ENCODE peak calls at places on chromosome 7, in four cellular contexts. S is tibial nerve, G is GM12878, P is lower leg skin. Y is an unnamed sample.

GRCh38 chr7:28862876-28863275 is 95.3 kb downstream of the TRIL start:
- DNase-seq in P (no peak), S (no peak), G (no peak), Y (no peak)

GRCh38 chr7:8389898-8390642 is 43.3 kb upstream of the NXPH1 start:
- DNase-seq in S (no peak), G (no peak), P (no peak), Y (no peak)

GRCh38 chr7:133550811-133551210 is 297.9 kb downstream of the EXOC4 start:
- DNase-seq in S (no peak), G (no peak), P (no peak), Y (no peak)

GRCh38 chr7:122813845-122814244 is 72.4 kb downstream of the CADPS2 start:
- DNase-seq in P (no peak), S (no peak), G (no peak), Y (no peak)

GRCh38 chr7:76357379-76358052 is 1.3 kb downstream of the YWHAG start:
- DNase-seq in P (no peak), S (no peak), G (no peak), Y (no peak)

GRCh38 chr7:33459340-33459751 is 330.0 kb downstream of the BBS9 start:
- DNase-seq in G (no peak), P (no peak), S (no peak), Y (no peak)

GRCh38 chr7:69932034-69932628 is 333.9 kb downstream of the AUTS2 start:
- DNase-seq in S (no peak), P (no peak), G (no peak), Y (no peak)

GRCh38 chr7:140672382-140673062 is at the start of gene ADCK2:
- DNase-seq in S (no peak), G (no peak), P (no peak), Y (no peak)

GRCh38 chr7:158167373-158167772 is 420.2 kb downstream of the PTPRN2 start:
- DNase-seq in G (no peak), S (no peak), P (no peak), Y (no peak)

GRCh38 chr7:142960955-142961512 is 1.1 kb downstream of the KEL start:
- DNase-seq in P (no peak), S (no peak), G (no peak), Y (no peak)
- TF ChIP-seq CTCF in P (no peak), S (no peak), G (peak), Y (no peak)

DNA sequence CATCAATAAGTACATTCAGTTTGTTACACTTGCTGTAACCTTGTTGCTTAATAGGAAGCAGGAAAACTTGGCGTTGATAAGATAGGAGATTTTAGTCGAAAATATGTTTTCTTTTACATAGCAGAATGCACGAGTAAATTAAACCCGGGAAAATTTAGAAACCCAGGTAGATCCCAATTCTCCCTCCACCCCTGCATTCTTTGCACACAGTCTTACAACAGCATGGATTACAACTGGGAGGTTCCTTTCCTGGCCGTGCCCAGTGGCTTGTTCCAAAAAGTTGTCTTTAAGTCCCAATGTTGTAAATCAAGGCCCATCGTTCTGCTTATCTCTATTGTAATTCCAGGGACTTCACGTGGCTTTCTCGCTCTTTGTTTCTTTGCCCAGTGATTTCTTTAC is 1.1 kb upstream of the DPY19L1 start:
- DNase-seq in P (no peak), S (no peak), G (no peak), Y (no peak)
- TF ChIP-seq CTCF in P (no peak), S (no peak), G (no peak), Y (no peak)

GRCh38 chr7:127158659-127159058 is 94.1 kb downstream of the GRM8 start:
- DNase-seq in P (no peak), S (no peak), G (no peak), Y (no peak)
- TF ChIP-seq CTCF in P (no peak), S (no peak), G (peak), Y (no peak)

GRCh38 chr7:139596626-139597025 is 73.1 kb downstream of the CLEC2L start:
- DNase-seq in S (no peak), P (peak), G (no peak), Y (no peak)
- TF ChIP-seq CTCF in S (no peak), P (no peak), G (no peak), Y (no peak)

GRCh38 chr7:100721505-100721812 is 1.2 kb downstream of the EPO start:
- DNase-seq in P (no peak), S (no peak), G (no peak), Y (no peak)

GRCh38 chr7:100720320-100720644 is at the start of gene EPO:
- DNase-seq in G (no peak), P (no peak), S (no peak), Y (no peak)

GRCh38 chr7:100722480-100723212 is 2.4 kb downstream of the EPO start:
- DNase-seq in P (no peak), G (no peak), S (no peak), Y (no peak)

GRCh38 chr7:100720645-100721504 is 607 bp downstream of the EPO start:
- DNase-seq in G (no peak), P (no peak), S (no peak), Y (no peak)

DNA sequence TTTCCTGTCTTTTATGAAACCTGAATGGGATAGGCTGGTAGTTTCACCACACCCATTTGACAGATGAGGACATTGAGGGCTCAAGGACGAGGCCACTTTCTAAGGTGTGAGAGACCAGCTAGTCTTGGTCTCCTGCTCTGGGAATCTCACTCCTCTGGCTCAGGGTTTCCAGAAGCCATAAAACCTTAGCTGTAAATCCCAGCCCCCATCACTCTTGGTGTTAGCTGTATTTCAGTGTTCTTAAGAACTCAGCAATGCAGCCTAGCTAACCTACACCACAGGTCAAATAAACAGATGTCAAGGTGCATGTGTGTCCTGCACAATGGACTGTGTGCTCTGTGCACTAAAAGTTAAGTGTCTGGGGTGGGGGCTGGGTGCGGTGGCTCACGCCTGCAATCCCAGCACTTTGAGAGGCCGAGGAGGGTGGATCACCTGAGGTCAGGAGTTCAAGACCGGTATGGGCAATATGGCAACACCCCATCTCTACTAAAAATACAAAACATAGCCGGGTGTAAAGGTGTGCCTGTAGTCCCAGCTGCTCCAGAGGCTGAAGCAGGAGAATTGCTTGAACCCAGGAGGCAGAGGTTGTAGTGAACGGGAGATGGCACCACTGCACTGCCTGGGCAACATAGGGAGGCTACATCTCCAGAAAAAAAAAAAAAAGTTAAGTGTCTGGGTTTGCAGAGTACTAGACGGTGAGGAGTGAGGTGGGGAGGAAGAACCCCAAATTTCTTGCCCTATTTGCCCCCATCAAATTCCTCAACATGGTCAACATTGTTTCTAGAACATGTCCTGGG is 547 bp upstream of the EPO start:
- DNase-seq in G (no peak), P (no peak), S (no peak), Y (no peak)
- TF ChIP-seq CTCF in G (no peak), P (no peak), S (no peak), Y (no peak)

GRCh38 chr7:16684935-16685334 is 39.0 kb downstream of the BZW2 start:
- DNase-seq in S (no peak), G (no peak), P (no peak), Y (no peak)

GRCh38 chr7:16693601-16694318 is 47.8 kb downstream of the BZW2 start:
- DNase-seq in P (no peak), S (no peak), G (no peak), Y (no peak)

GRCh38 chr7:16688249-16688648 is 42.3 kb downstream of the BZW2 start:
- DNase-seq in G (no peak), P (no peak), S (no peak), Y (no peak)
- TF ChIP-seq CTCF in G (no peak), P (no peak), S (no peak), Y (no peak)

GRCh38 chr7:20784311-20785210 is 2.1 kb downstream of the SP8 start:
- DNase-seq in S (no peak), P (peak), G (no peak), Y (no peak)
- TF ChIP-seq CTCF in S (no peak), P (no peak), G (no peak), Y (no peak)

GRCh38 chr7:153381275-153382119 is 621.9 kb downstream of the ACTR3B start:
- DNase-seq in P (no peak), G (no peak), S (no peak), Y (no peak)
- TF ChIP-seq CTCF in P (no peak), G (peak), S (peak), Y (no peak)

Y was measured in natural killer cell.